ENCODE peak calls at places on chromosomes 6 and 20, in six cellular contexts. One of them, this sample, is unnamed.

GRCh38 chr6:40743690-40744446 is 156.7 kb upstream of the LRFN2 start:
- DNase-seq in AG04450: no peak
- DNase-seq in choroid plexus epithelial cell: no peak
- DNase-seq in AG09309: no peak
- DNase-seq in IMR-90: no peak
- DNase-seq in neural progenitor cell: no peak
- DNase-seq in this sample: no peak

GRCh38 chr6:399785-400517 is 8.4 kb downstream of the IRF4 start:
- DNase-seq in AG04450: no peak
- DNase-seq in choroid plexus epithelial cell: no peak
- DNase-seq in AG09309: no peak
- DNase-seq in IMR-90: no peak
- DNase-seq in neural progenitor cell: no peak
- DNase-seq in this sample: no peak

GRCh38 chr6:129929433-129929832 is 68.3 kb upstream of the TMEM244 start:
- DNase-seq in AG04450: peak; percentile 49
- DNase-seq in choroid plexus epithelial cell: peak; percentile 78
- DNase-seq in AG09309: peak; percentile 81
- DNase-seq in IMR-90: peak; percentile 92
- DNase-seq in neural progenitor cell: no peak
- DNase-seq in this sample: peak; percentile 79

GRCh38 chr6:144335914-144336313 is 50.8 kb downstream of the UTRN start:
- DNase-seq in AG04450: no peak
- DNase-seq in choroid plexus epithelial cell: no peak
- DNase-seq in AG09309: no peak
- DNase-seq in IMR-90: no peak
- DNase-seq in neural progenitor cell: no peak
- DNase-seq in this sample: no peak

GRCh38 chr6:16130932-16131387 is 2.1 kb downstream of the MYLIP start:
- DNase-seq in AG04450: peak; percentile 41
- DNase-seq in choroid plexus epithelial cell: peak; percentile 91
- DNase-seq in AG09309: peak; percentile 34
- DNase-seq in IMR-90: peak; percentile 83
- DNase-seq in neural progenitor cell: peak; percentile 54
- DNase-seq in this sample: peak; percentile 63

GRCh38 chr20:35468671-35469334 is 13.4 kb downstream of the CEP250 start:
- DNase-seq in AG04450: no peak
- DNase-seq in choroid plexus epithelial cell: peak; percentile 31
- DNase-seq in AG09309: no peak
- DNase-seq in IMR-90: peak; percentile 39
- DNase-seq in neural progenitor cell: no peak
- DNase-seq in this sample: no peak

GRCh38 chr20:31712564-31713311 is 9.9 kb downstream of the BCL2L1 start:
- DNase-seq in AG04450: peak; percentile 67
- DNase-seq in choroid plexus epithelial cell: peak; percentile 80
- DNase-seq in AG09309: no peak
- DNase-seq in IMR-90: peak; percentile 82
- DNase-seq in neural progenitor cell: peak; percentile 94
- DNase-seq in this sample: peak; percentile 49

GRCh38 chr20:58103517-58103904 is 124.9 kb downstream of the ANKRD60 start:
- DNase-seq in AG04450: no peak
- DNase-seq in choroid plexus epithelial cell: no peak
- DNase-seq in AG09309: no peak
- DNase-seq in IMR-90: no peak
- DNase-seq in neural progenitor cell: no peak
- DNase-seq in this sample: no peak

GRCh38 chr6:162942860-162943259 is 215.1 kb downstream of the PACRG start:
- DNase-seq in AG04450: peak; percentile 47
- DNase-seq in choroid plexus epithelial cell: peak; percentile 96
- DNase-seq in AG09309: peak; percentile 80
- DNase-seq in IMR-90: peak; percentile 61
- DNase-seq in neural progenitor cell: no peak
- DNase-seq in this sample: peak; percentile 90

GRCh38 chr6:17640477-17640917 is 40.4 kb downstream of the FAM8A1 start:
- DNase-seq in AG04450: no peak
- DNase-seq in choroid plexus epithelial cell: peak; percentile 86
- DNase-seq in AG09309: peak; percentile 18
- DNase-seq in IMR-90: peak; percentile 35
- DNase-seq in neural progenitor cell: no peak
- DNase-seq in this sample: no peak

GRCh38 chr6:22569281-22570184 is at the start of gene HDGFL1:
- DNase-seq in AG04450: no peak
- DNase-seq in choroid plexus epithelial cell: no peak
- DNase-seq in AG09309: no peak
- DNase-seq in IMR-90: no peak
- DNase-seq in neural progenitor cell: no peak
- DNase-seq in this sample: no peak

GRCh38 chr6:68572525-68572924 is 62.6 kb upstream of the ADGRB3 start:
- DNase-seq in AG04450: no peak
- DNase-seq in choroid plexus epithelial cell: peak; percentile 43
- DNase-seq in AG09309: no peak
- DNase-seq in IMR-90: no peak
- DNase-seq in neural progenitor cell: peak; percentile 63
- DNase-seq in this sample: no peak

GRCh38 chr6:68701159-68701558 is 66.1 kb downstream of the ADGRB3 start:
- DNase-seq in AG04450: no peak
- DNase-seq in choroid plexus epithelial cell: no peak
- DNase-seq in AG09309: no peak
- DNase-seq in IMR-90: no peak
- DNase-seq in neural progenitor cell: no peak
- DNase-seq in this sample: no peak

GRCh38 chr20:60071965-60072364 is 113.7 kb downstream of the CDH26 start:
- DNase-seq in AG04450: no peak
- DNase-seq in choroid plexus epithelial cell: peak; percentile 21
- DNase-seq in AG09309: no peak
- DNase-seq in IMR-90: peak; percentile 9
- DNase-seq in neural progenitor cell: no peak
- DNase-seq in this sample: no peak

DNA sequence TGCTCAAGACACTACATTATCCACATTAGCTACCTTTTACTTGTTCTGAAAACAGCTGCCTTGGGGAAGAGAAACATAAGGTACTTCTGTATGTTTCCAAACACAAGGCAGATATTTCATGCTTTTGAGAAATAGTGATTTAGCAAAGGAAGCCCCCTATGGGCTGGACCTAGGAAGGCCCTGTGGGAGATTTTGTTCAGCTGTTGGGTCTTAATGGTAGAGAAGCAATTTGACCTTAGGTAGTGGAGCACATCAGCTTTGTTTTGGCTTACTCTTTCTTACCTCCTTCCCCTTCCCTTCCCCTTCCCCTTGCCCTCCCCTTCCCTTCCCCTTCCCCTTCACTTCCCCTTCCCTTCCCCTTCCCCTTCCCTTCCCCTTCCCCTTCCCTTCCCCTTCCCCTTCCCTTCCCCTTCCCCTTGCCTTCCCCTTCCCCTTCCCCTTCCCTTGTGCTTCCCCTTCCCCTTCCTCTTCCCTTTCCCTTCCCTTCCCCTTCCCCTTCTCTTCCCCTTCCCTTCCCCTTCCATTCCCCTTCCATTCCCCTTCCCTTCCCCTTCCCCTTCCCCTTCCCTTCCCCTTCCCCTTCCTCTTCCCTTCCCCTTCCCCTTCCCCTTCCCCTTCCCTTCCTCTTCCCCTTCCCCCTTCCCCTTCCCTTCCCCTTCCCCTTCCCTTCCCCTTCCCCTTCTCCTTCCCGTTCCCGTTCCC is 84.6 kb downstream of the ANKS1A start:
- DNase-seq in AG04450: no peak
- DNase-seq in choroid plexus epithelial cell: peak; percentile 28
- DNase-seq in AG09309: no peak
- DNase-seq in IMR-90: no peak
- DNase-seq in neural progenitor cell: no peak
- DNase-seq in this sample: no peak
- TF ChIP-seq CTCF in AG04450: peak; percentile 9
- TF ChIP-seq CTCF in choroid plexus epithelial cell: peak; percentile 46
- TF ChIP-seq CTCF in AG09309: peak; percentile 11
- TF ChIP-seq CTCF in IMR-90: no peak
- TF ChIP-seq CTCF in neural progenitor cell: peak; percentile 39
- TF ChIP-seq CTCF in this sample: peak; percentile 39

DNA sequence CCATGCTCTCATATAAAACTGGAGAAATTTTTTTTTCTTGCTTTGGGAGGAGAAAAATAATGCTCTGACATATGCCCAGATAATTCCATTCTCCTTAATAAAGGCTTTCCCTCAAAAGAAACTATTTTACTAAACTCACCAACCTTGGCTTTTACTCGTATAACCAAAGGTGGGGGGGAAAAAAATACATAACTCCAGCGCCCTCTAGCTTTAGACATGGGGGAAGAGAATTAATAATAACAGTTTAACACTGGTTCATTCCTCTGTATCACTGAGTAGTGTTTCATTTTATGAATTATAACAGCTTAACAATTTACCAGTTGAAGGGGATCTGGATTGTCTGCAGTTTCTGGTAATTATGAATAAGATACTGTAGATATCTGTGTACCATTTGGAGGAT is 1226.1 kb downstream of the GRIK2 start:
- DNase-seq in AG04450: no peak
- DNase-seq in choroid plexus epithelial cell: peak; percentile 17
- DNase-seq in AG09309: no peak
- DNase-seq in IMR-90: peak; percentile 1
- DNase-seq in neural progenitor cell: peak; percentile 32
- DNase-seq in this sample: no peak
- TF ChIP-seq CTCF in AG04450: no peak
- TF ChIP-seq CTCF in choroid plexus epithelial cell: peak; percentile 47
- TF ChIP-seq CTCF in AG09309: no peak
- TF ChIP-seq CTCF in IMR-90: peak; percentile 50
- TF ChIP-seq CTCF in neural progenitor cell: peak; percentile 73
- TF ChIP-seq CTCF in this sample: peak; percentile 74

GRCh38 chr20:47413189-47413588 is 56.7 kb upstream of the ZMYND8 start:
- DNase-seq in AG04450: no peak
- DNase-seq in choroid plexus epithelial cell: no peak
- DNase-seq in AG09309: no peak
- DNase-seq in IMR-90: no peak
- DNase-seq in neural progenitor cell: no peak
- DNase-seq in this sample: no peak
- TF ChIP-seq CTCF in AG04450: no peak
- TF ChIP-seq CTCF in choroid plexus epithelial cell: no peak
- TF ChIP-seq CTCF in AG09309: no peak
- TF ChIP-seq CTCF in IMR-90: no peak
- TF ChIP-seq CTCF in neural progenitor cell: no peak
- TF ChIP-seq CTCF in this sample: no peak

GRCh38 chr6:94052754-94053153 is 633.4 kb upstream of the EPHA7 start:
- DNase-seq in AG04450: no peak
- DNase-seq in choroid plexus epithelial cell: peak; percentile 85
- DNase-seq in AG09309: no peak
- DNase-seq in IMR-90: no peak
- DNase-seq in neural progenitor cell: peak; percentile 43
- DNase-seq in this sample: no peak
- TF ChIP-seq CTCF in AG04450: no peak
- TF ChIP-seq CTCF in choroid plexus epithelial cell: peak; percentile 80
- TF ChIP-seq CTCF in AG09309: no peak
- TF ChIP-seq CTCF in IMR-90: no peak
- TF ChIP-seq CTCF in neural progenitor cell: peak; percentile 61
- TF ChIP-seq CTCF in this sample: no peak

GRCh38 chr6:5996701-5997419 is 9.9 kb downstream of the NRN1 start:
- DNase-seq in AG04450: no peak
- DNase-seq in choroid plexus epithelial cell: no peak
- DNase-seq in AG09309: no peak
- DNase-seq in IMR-90: peak; percentile 9
- DNase-seq in neural progenitor cell: peak; percentile 66
- DNase-seq in this sample: no peak

GRCh38 chr6:5997420-5998093 is 9.2 kb downstream of the NRN1 start:
- DNase-seq in AG04450: no peak
- DNase-seq in choroid plexus epithelial cell: no peak
- DNase-seq in AG09309: no peak
- DNase-seq in IMR-90: no peak
- DNase-seq in neural progenitor cell: peak; percentile 85
- DNase-seq in this sample: no peak

GRCh38 chr6:5994234-5994998 is 12.3 kb downstream of the NRN1 start:
- DNase-seq in AG04450: no peak
- DNase-seq in choroid plexus epithelial cell: no peak
- DNase-seq in AG09309: no peak
- DNase-seq in IMR-90: no peak
- DNase-seq in neural progenitor cell: peak; percentile 50
- DNase-seq in this sample: no peak

GRCh38 chr6:5994999-5995698 is 11.6 kb downstream of the NRN1 start:
- DNase-seq in AG04450: no peak
- DNase-seq in choroid plexus epithelial cell: no peak
- DNase-seq in AG09309: no peak
- DNase-seq in IMR-90: no peak
- DNase-seq in neural progenitor cell: no peak
- DNase-seq in this sample: no peak

GRCh38 chr6:5995705-5996686 is 10.7 kb downstream of the NRN1 start:
- DNase-seq in AG04450: no peak
- DNase-seq in choroid plexus epithelial cell: no peak
- DNase-seq in AG09309: no peak
- DNase-seq in IMR-90: peak; percentile 19
- DNase-seq in neural progenitor cell: peak; percentile 91
- DNase-seq in this sample: peak; percentile 19
- TF ChIP-seq CTCF in AG04450: peak; percentile 37
- TF ChIP-seq CTCF in choroid plexus epithelial cell: peak; percentile 30
- TF ChIP-seq CTCF in AG09309: peak; percentile 43
- TF ChIP-seq CTCF in IMR-90: peak; percentile 24
- TF ChIP-seq CTCF in neural progenitor cell: peak; percentile 53
- TF ChIP-seq CTCF in this sample: peak; percentile 47

DNA sequence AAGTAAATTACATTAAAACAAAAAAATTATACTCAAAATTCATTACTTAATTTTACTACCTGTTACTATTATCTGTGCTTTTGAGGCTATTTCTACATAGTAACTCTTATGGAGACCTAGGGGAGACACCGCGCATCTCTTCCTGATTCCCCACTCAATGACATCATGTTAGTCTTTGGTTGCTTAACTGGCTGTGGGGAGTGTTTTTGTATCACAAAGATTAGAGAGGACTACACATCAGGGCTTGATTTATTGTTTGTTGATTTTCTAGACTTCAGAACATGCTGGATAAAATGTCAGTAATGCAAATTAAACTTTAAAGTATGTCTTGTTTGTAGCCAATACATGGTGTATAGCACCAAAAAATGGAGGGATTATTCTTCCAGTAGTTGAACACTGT is 26.0 kb downstream of the SLC2A10 start:
- DNase-seq in AG04450: no peak
- DNase-seq in choroid plexus epithelial cell: no peak
- DNase-seq in AG09309: no peak
- DNase-seq in IMR-90: peak; percentile 31
- DNase-seq in neural progenitor cell: no peak
- DNase-seq in this sample: no peak
- TF ChIP-seq CTCF in AG04450: no peak
- TF ChIP-seq CTCF in choroid plexus epithelial cell: no peak
- TF ChIP-seq CTCF in AG09309: no peak
- TF ChIP-seq CTCF in IMR-90: no peak
- TF ChIP-seq CTCF in neural progenitor cell: no peak
- TF ChIP-seq CTCF in this sample: no peak